ENCODE peak calls at places on chromosome 3, in four cellular contexts. Q, A, B and V are unnamed samples.

GRCh38 chr3:11381563-11381962 is 109.4 kb downstream of the ATG7 start:
- DNase-seq in Q (no peak), B (no peak), A (no peak), V (no peak)

GRCh38 chr3:30140356-30140755 is 466.0 kb upstream of the TGFBR2 start:
- DNase-seq in B (no peak), Q (no peak), A (no peak), V (no peak)

GRCh38 chr3:31412832-31413231 is 119.9 kb upstream of the STT3B start:
- DNase-seq in B (no peak), Q (no peak), A (no peak), V (no peak)

GRCh38 chr3:183202004-183202722 is 39.6 kb upstream of the LAMP3 start:
- DNase-seq in A (no peak), B (no peak), Q (no peak), V (no peak)

GRCh38 chr3:36891651-36892268 is 53.1 kb downstream of the TRANK1 start:
- DNase-seq in B (peak; percentile 62), A (no peak), Q (no peak), V (no peak)

GRCh38 chr3:88061749-88062148 is 2.7 kb downstream of the ZNF654 start:
- DNase-seq in B (no peak), Q (no peak), A (no peak), V (no peak)

GRCh38 chr3:42117175-42118008 is 26.2 kb downstream of the TRAK1 start:
- DNase-seq in A (peak; percentile 48), Q (peak; percentile 32), B (peak; percentile 50), V (peak; percentile 67)

GRCh38 chr3:117630885-117631284 is 921.3 kb downstream of the TUSC7 start:
- DNase-seq in A (no peak), Q (no peak), B (no peak), V (no peak)

GRCh38 chr3:152267319-152267689 is 1.4 kb upstream of the MBNL1 start:
- DNase-seq in Q (no peak), B (no peak), A (no peak), V (no peak)

GRCh38 chr3:123934250-123934649 is 26.8 kb downstream of the CCDC14 start:
- DNase-seq in Q (no peak), A (no peak), B (no peak), V (no peak)

GRCh38 chr3:38755130-38755529 is 60.9 kb downstream of the SCN10A start:
- DNase-seq in B (no peak), Q (no peak), A (no peak), V (no peak)

GRCh38 chr3:60582285-60582684 is 669.0 kb downstream of the FHIT start:
- DNase-seq in A (no peak), Q (no peak), B (no peak), V (no peak)

GRCh38 chr3:185822221-185822956 is 2.5 kb downstream of the IGF2BP2 start:
- DNase-seq in A (no peak), B (no peak), Q (no peak), V (no peak)

GRCh38 chr3:111333642-111334041 is 208.4 kb upstream of the CD96 start:
- DNase-seq in B (no peak), Q (no peak), A (no peak), V (no peak)

GRCh38 chr3:12840591-12841084 is 727 bp downstream of the RPL32 start:
- DNase-seq in Q (no peak), A (no peak), B (no peak), V (no peak)

GRCh38 chr3:131036986-131037385 is 10.3 kb downstream of the NEK11 start:
- DNase-seq in Q (no peak), A (no peak), B (no peak), V (no peak)

GRCh38 chr3:129441215-129441614 is 1.2 kb downstream of the IFT122 start:
- DNase-seq in A (no peak), Q (no peak), B (no peak), V (no peak)

GRCh38 chr3:58868101-58868779 is 181.6 kb downstream of the CFAP20DC start:
- DNase-seq in A (no peak), B (no peak), Q (no peak), V (no peak)

GRCh38 chr3:32045091-32045964 is 61.1 kb upstream of the GPD1L start:
- DNase-seq in A (peak; percentile 29), B (no peak), Q (peak; percentile 30), V (no peak)

GRCh38 chr3:186953011-186953487 is 22.7 kb downstream of the ST6GAL1 start:
- DNase-seq in A (no peak), B (no peak), Q (no peak), V (no peak)
- H3K36me3 ChIP-seq in A (no peaks in the 10 kb centered on the region), B (no peaks in the 10 kb centered on the region), Q (no peaks in the 10 kb centered on the region), V (no peaks in the 10 kb centered on the region)

GRCh38 chr3:141963301-141963700 is 86.9 kb downstream of the ATP1B3 start:
- DNase-seq in Q (no peak), A (no peak), B (no peak), V (no peak)

GRCh38 chr3:141955163-141955562 is 78.7 kb downstream of the ATP1B3 start:
- DNase-seq in B (no peak), Q (no peak), A (no peak), V (peak; percentile 41)

GRCh38 chr3:141960731-141961130 is 84.3 kb downstream of the ATP1B3 start:
- DNase-seq in A (no peak), B (no peak), Q (peak; percentile 51), V (no peak)

GRCh38 chr3:141959531-141959920 is 83.1 kb downstream of the ATP1B3 start:
- DNase-seq in B (no peak), A (no peak), Q (no peak), V (no peak)

GRCh38 chr3:141959921-141960554 is 83.6 kb downstream of the ATP1B3 start:
- DNase-seq in B (no peak), Q (peak; percentile 38), A (no peak), V (no peak)
- H3K36me3 ChIP-seq in B (peaks cover 43% of the 10 kb centered on the region), Q (no peaks in the 10 kb centered on the region), A (peaks cover 20% of the 10 kb centered on the region), V (peaks cover 11% of the 10 kb centered on the region)

DNA sequence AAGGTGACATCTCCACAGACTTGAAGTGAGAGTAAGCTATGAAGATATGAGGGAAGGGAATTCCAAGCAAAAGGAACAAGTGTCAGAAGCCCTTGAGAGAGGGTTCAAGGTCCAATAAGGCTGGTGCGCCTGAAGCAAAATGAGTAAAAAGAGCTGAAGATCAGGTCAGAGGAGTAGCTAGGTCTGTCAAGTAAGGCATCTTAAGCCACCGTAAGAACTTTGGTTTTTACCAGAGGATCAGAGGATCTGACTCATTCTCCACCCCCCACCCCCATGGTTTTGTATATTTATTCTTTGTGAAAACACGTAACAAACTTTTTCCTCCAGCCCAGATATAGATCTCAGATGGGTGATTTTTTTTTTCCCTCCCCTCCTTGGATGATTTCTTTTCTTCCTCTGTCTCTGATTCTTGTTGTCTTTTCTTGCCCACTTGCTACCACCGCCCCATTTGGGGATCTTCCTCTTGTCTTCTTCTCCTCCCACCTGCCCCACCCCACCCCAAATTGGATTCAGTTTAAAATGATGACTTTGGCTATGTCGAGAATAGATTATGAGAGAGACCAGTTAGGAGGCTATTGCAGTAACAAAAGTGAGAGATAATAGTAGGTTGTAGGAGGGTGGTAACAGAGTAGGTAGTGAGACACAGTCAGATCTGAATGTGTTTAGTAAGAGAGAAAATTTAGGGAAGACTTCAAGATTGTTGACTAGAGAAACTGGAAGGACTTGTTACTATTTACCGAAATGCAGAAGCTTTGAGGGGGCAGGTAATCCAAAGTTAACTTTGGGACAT is 6.1 kb downstream of the TRMT10C start:
- DNase-seq in Q (no peak), A (no peak), B (no peak), V (no peak)
- H3K36me3 ChIP-seq in Q (no peaks in the 10 kb centered on the region), A (peaks cover 26% of the 10 kb centered on the region), B (peaks cover 30% of the 10 kb centered on the region), V (peaks cover 31% of the 10 kb centered on the region)

DNA sequence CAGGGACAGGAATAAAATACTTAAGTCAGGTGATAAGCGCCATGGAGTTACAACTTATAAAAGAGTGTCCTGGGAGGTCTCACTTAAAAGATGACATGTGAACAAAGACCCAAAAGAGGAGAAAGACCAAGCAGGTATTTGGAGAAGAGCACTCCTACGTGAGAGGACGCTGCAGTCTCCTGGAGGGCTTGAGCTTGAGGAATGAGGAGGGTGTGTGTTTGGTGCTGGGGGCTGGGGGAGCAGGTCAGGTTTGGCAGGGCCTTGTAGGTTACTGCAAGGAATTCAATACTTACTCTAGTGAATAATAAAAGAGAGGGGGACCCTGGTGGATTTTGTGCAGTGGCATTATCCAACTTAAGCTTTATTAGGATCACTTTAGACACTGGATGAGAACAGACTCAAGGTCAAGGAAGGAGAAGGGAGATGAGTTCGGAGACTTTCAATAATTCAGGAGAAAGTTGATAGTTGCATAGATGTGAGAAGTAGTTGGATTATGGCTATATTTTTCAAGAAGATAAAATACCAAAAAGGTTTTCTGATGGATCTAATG is 32.4 kb downstream of the TNIK start:
- DNase-seq in B (no peak), A (no peak), Q (no peak), V (no peak)
- H3K36me3 ChIP-seq in B (no peaks in the 10 kb centered on the region), A (no peaks in the 10 kb centered on the region), Q (no peaks in the 10 kb centered on the region), V (no peaks in the 10 kb centered on the region)

DNA sequence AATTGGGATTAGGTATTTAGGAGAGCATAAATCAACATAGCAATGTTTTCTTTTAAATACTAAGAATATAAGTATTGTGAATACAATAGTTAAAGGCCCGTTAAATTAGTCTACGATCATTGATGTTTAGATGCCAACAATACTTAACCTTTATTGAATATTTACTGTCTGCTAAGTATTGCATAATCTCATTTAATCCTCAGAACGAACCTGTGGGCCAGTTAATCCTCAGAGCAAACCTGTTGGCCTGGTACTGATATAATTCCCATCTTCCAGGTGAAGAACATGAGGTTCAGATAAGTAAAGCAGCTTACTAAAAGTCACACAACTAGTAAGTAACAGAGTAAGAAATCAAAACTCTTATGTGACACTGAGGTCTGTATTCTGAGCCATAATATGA is 57.4 kb upstream of the ACKR4 start:
- DNase-seq in Q (no peak), B (no peak), A (no peak), V (no peak)
- H3K36me3 ChIP-seq in Q (no peaks in the 10 kb centered on the region), B (peaks cover 53% of the 10 kb centered on the region), A (peaks cover 43% of the 10 kb centered on the region), V (peaks cover 33% of the 10 kb centered on the region)

DNA sequence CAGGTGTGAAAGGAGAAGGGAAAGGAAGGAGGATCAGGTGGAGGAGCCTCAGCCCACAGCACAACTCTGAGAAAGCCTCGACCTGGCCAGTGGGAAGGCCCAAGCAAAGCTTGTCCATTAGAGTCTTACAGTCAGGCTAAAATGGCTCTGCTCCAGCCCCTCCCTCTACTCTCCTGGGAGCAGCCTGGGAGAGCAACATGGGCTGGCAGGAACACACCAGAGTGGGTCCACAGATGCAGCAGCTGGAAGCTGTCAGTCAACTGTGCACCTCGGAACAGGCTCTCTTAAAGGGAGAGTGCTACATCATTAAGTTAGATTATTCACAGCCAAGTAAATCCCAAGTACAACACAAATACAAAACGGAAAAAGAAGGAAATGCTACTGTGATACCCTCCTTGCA is 98.0 kb upstream of the LIMD1 start:
- DNase-seq in A (no peak), B (no peak), Q (no peak), V (no peak)
- H3K36me3 ChIP-seq in A (peaks cover 43% of the 10 kb centered on the region), B (peaks cover 74% of the 10 kb centered on the region), Q (no peaks in the 10 kb centered on the region), V (peaks cover 36% of the 10 kb centered on the region)